ENCODE peak calls at places on chromosomes 1 and 21, in seven cellular contexts. M is endodermal cell; P is activated CD8-positive, alpha-beta T cell treated with anti-CD3 and anti-CD28 coated beads for 36 hours; X is fibroblast of villous mesenchyme; C is stomach; G is upper lobe of right lung; Q is foreskin fibroblast. J is an unnamed sample.
A peak's percentile ranks its signal among the peaks of the same experiment; 100 is the strongest.

GRCh38 chr1:203320546-203321272 is 15.4 kb downstream of the BTG2 start:
- DNase-seq in G (no peak), X (peak; percentile 70), C (peak; percentile 85), Q (peak; percentile 12), M (peak; percentile 92), P (peak; percentile 82), J (peak; percentile 35)

GRCh38 chr1:206490643-206491421 is 16.5 kb upstream of the RASSF5 start:
- DNase-seq in C (no peak), G (no peak), M (no peak), X (peak; percentile 62), P (no peak), Q (no peak), J (no peak)

GRCh38 chr1:155134322-155134721 is 1.3 kb upstream of the SLC50A1 start:
- DNase-seq in Q (no peak), P (no peak), M (no peak), G (no peak), X (no peak), C (no peak), J (no peak)

GRCh38 chr1:59008599-59009347 is 224.9 kb upstream of the JUN start:
- DNase-seq in X (peak; percentile 36), Q (no peak), P (peak; percentile 32), G (no peak), C (no peak), M (peak; percentile 60), J (no peak)

GRCh38 chr1:235527196-235527814 is 23.1 kb upstream of the B3GALNT2 start:
- DNase-seq in Q (no peak), X (no peak), G (no peak), M (peak; percentile 55), P (no peak), C (no peak), J (no peak)

GRCh38 chr21:35010450-35010849 is 38.7 kb downstream of the RUNX1 start:
- DNase-seq in Q (no peak), X (no peak), C (no peak), M (peak; percentile 13), P (no peak), G (no peak), J (no peak)

GRCh38 chr1:107057197-107058133 is 991 bp downstream of the PRMT6 start:
- DNase-seq in Q (peak; percentile 52), C (peak; percentile 73), M (peak; percentile 85), G (peak; percentile 85), P (peak; percentile 63), X (peak; percentile 42), J (peak; percentile 6)

GRCh38 chr21:25997788-25998611 is 172.6 kb downstream of the APP start:
- DNase-seq in C (peak; percentile 81), X (no peak), P (no peak), G (no peak), Q (no peak), M (peak; percentile 74), J (no peak)

GRCh38 chr1:229237320-229237719 is 33.6 kb upstream of the RAB4A start:
- DNase-seq in P (no peak), C (no peak), X (no peak), Q (no peak), M (no peak), G (no peak), J (no peak)

GRCh38 chr1:43541721-43542401 is 11.2 kb downstream of the PTPRF start:
- DNase-seq in Q (peak; percentile 46), P (no peak), X (no peak), G (peak; percentile 88), M (no peak), C (peak; percentile 91), J (no peak)

GRCh38 chr1:8450312-8450711 is 132.4 kb downstream of the SLC45A1 start:
- DNase-seq in M (no peak), X (no peak), G (no peak), P (no peak), Q (no peak), C (no peak), J (no peak)

GRCh38 chr1:178238722-178239510 is 145.0 kb downstream of the RASAL2 start:
- DNase-seq in Q (peak; percentile 94), P (no peak), C (no peak), M (no peak), G (no peak), X (peak; percentile 98), J (peak; percentile 99)

GRCh38 chr21:14046401-14046800 is 164.4 kb downstream of the LIPI start:
- DNase-seq in M (no peak), Q (no peak), C (no peak), P (no peak), X (no peak), G (no peak), J (no peak)

GRCh38 chr21:39422468-39423241 is 22.9 kb downstream of the LCA5L start:
- DNase-seq in C (no peak), X (no peak), Q (no peak), P (no peak), M (no peak), G (no peak), J (no peak)

GRCh38 chr1:19179597-19180271 is 30.3 kb downstream of the UBR4 start:
- DNase-seq in M (no peak), G (no peak), X (peak; percentile 50), C (no peak), Q (no peak), P (peak; percentile 49), J (peak; percentile 38)

GRCh38 chr1:230905733-230906132 is 37.4 kb upstream of the C1orf198 start:
- DNase-seq in P (no peak), M (no peak), X (peak; percentile 25), G (no peak), Q (no peak), C (no peak), J (no peak)

GRCh38 chr1:203644661-203645510 is 18.3 kb downstream of the ATP2B4 start:
- DNase-seq in C (no peak), M (peak; percentile 64), X (peak; percentile 58), P (no peak), G (no peak), Q (peak; percentile 65), J (peak; percentile 87)

GRCh38 chr1:89065077-89065868 is at the start of gene GBP1:
- DNase-seq in X (peak; percentile 91), P (no peak), M (no peak), G (no peak), C (no peak), Q (peak; percentile 80), J (peak; percentile 68)

GRCh38 chr1:80922906-80923305 is 877.8 kb upstream of the ADGRL2 start:
- DNase-seq in X (no peak), P (no peak), Q (no peak), C (no peak), M (no peak), G (no peak), J (no peak)

GRCh38 chr1:39204441-39205081 is at the start of gene MACF1:
- DNase-seq in C (peak; percentile 26), M (peak; percentile 77), P (peak; percentile 65), Q (peak; percentile 91), X (peak; percentile 98), G (no peak), J (peak; percentile 94)
- TF ChIP-seq CTCF in C (no peak), M (peak; percentile 35), P (no peak), Q (peak; percentile 48), X (peak; percentile 62), G (peak; percentile 43), J (peak; percentile 71)

GRCh38 chr1:6584126-6585080 is 4.6 kb downstream of the ZBTB48 start:
- DNase-seq in P (no peak), X (no peak), Q (no peak), G (no peak), C (no peak), M (no peak), J (no peak)
- TF ChIP-seq CTCF in P (no peak), X (peak; percentile 10), Q (no peak), G (peak; percentile 11), C (no peak), M (peak; percentile 66), J (peak; percentile 64)

GRCh38 chr1:30342535-30343141 is 380.7 kb downstream of the MATN1 start:
- DNase-seq in C (no peak), X (no peak), P (no peak), G (no peak), M (peak; percentile 87), Q (no peak), J (no peak)

GRCh38 chr1:30339866-30340265 is 383.5 kb downstream of the MATN1 start:
- DNase-seq in C (no peak), M (no peak), Q (no peak), G (no peak), P (no peak), X (no peak), J (no peak)

GRCh38 chr1:30338765-30339164 is 384.6 kb downstream of the MATN1 start:
- DNase-seq in X (no peak), G (no peak), C (no peak), Q (no peak), M (no peak), P (no peak), J (no peak)

GRCh38 chr1:30343562-30343961 is 379.8 kb downstream of the MATN1 start:
- DNase-seq in X (no peak), M (no peak), G (no peak), Q (no peak), P (no peak), C (no peak), J (no peak)

DNA sequence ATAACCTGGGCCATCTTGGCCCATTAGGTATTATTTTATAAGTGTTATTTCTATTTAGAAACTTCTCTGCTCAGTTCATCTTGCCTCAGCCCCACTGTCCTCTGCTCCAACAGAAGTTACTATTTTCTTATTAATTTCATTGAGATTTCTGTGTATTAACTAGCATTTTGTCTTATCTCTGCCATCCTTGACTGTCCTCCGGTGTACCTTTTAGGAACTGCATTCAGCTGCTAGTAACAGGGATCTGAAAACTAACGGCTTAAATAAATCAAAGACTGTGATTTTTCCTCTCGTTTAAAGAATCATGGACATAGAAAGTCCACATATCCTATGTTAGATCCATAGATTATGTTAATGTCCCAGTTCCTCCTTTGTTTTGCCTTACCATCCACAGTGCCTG is 382.5 kb downstream of the MATN1 start:
- DNase-seq in P (no peak), C (no peak), G (no peak), X (no peak), Q (no peak), M (peak; percentile 35), J (no peak)
- TF ChIP-seq CTCF in P (no peak), C (no peak), G (no peak), X (no peak), Q (no peak), M (peak; percentile 67), J (no peak)

GRCh38 chr21:44845418-44846200 is 27.7 kb upstream of the SUMO3 start:
- DNase-seq in M (peak; percentile 95), P (peak; percentile 75), X (peak; percentile 82), C (peak; percentile 65), G (peak; percentile 84), Q (peak; percentile 33), J (peak; percentile 41)

GRCh38 chr21:44847261-44848056 is 26.0 kb downstream of the PTTG1IP start:
- DNase-seq in P (no peak), X (no peak), C (no peak), M (no peak), Q (no peak), G (peak; percentile 62), J (no peak)

GRCh38 chr21:44846485-44847260 is 26.8 kb downstream of the PTTG1IP start:
- DNase-seq in G (no peak), C (peak; percentile 60), P (peak; percentile 66), X (peak; percentile 68), M (no peak), Q (peak; percentile 62), J (peak; percentile 50)

GRCh38 chr21:44844256-44844655 is 26.4 kb upstream of the SUMO3 start:
- DNase-seq in P (no peak), Q (no peak), M (peak; percentile 72), C (no peak), X (no peak), G (no peak), J (no peak)

DNA sequence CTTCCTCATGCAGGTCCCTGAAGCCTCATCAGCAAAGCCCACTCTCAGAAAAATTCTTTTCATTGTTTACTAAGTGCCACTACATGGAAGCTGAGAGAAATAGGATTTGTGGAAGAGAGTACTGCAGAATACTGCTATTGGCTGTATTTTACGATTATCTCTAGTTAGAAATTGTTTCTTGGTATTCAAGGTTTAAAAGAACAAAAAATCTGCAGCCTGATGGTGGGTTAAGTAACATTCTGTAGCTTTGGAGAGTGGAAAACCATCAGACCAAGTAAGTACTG is 27.3 kb downstream of the PTTG1IP start:
- DNase-seq in P (no peak), X (no peak), M (no peak), C (no peak), Q (no peak), G (no peak), J (no peak)
- TF ChIP-seq CTCF in P (peak; percentile 10), X (no peak), M (no peak), C (no peak), Q (no peak), G (no peak), J (no peak)

J was measured in HFFc6.